ENCODE peak calls at places on chromosomes 13 and 19, in six cellular contexts. Z, E, H, V, X and B are unnamed samples.

GRCh38 chr19:5625641-5626040 is 2.8 kb downstream of the SAFB start:
- DNase-seq in Z (no peak), E (no peak), H (no peak), V (no peak), X (no peak), B (no peak)

GRCh38 chr19:44857837-44858236 is 11.7 kb downstream of the NECTIN2 start:
- DNase-seq in Z (no peak), E (no peak), H (no peak), V (no peak), X (no peak), B (no peak)

GRCh38 chr13:30038884-30039283 is 188.5 kb upstream of the UBL3 start:
- DNase-seq in Z (no peak), E (peak; percentile 52), H (no peak), V (peak; percentile 87), X (no peak), B (no peak)

GRCh38 chr13:80658705-80659104 is 317.8 kb upstream of the SPRY2 start:
- DNase-seq in Z (no peak), E (no peak), H (no peak), V (no peak), X (no peak), B (no peak)

GRCh38 chr13:20993661-20994440 is 67.5 kb downstream of the LATS2 start:
- DNase-seq in Z (no peak), E (peak; percentile 62), H (no peak), V (peak; percentile 88), X (no peak), B (no peak)

GRCh38 chr13:80001510-80001842 is 339.4 kb downstream of the SPRY2 start:
- DNase-seq in Z (no peak), E (no peak), H (no peak), V (no peak), X (no peak), B (no peak)

GRCh38 chr19:48513289-48514122 is 1.9 kb upstream of the LMTK3 start:
- DNase-seq in Z (peak; percentile 72), E (peak; percentile 72), H (peak; percentile 69), V (peak; percentile 8), X (no peak), B (peak; percentile 87)

GRCh38 chr13:47723898-47724297 is 277.2 kb downstream of the SUCLA2 start:
- DNase-seq in Z (no peak), E (no peak), H (no peak), V (no peak), X (no peak), B (no peak)

GRCh38 chr19:51338563-51339312 is 3.2 kb downstream of the VSIG10L start:
- DNase-seq in Z (peak; percentile 92), E (peak; percentile 74), H (peak; percentile 78), V (no peak), X (no peak), B (peak; percentile 94)

GRCh38 chr19:14375055-14375581 is 6.1 kb upstream of the ADGRE5 start:
- DNase-seq in Z (no peak), E (no peak), H (peak; percentile 51), V (no peak), X (no peak), B (peak; percentile 58)

GRCh38 chr13:28406728-28407266 is 88.1 kb downstream of the FLT1 start:
- DNase-seq in Z (no peak), E (no peak), H (no peak), V (no peak), X (no peak), B (no peak)

GRCh38 chr13:75485286-75486062 is 3.5 kb upstream of the TBC1D4 start:
- DNase-seq in Z (no peak), E (peak; percentile 59), H (no peak), V (no peak), X (no peak), B (no peak)

GRCh38 chr13:33825083-33825482 is 7.1 kb downstream of the RFC3 start:
- DNase-seq in Z (no peak), E (no peak), H (no peak), V (no peak), X (no peak), B (no peak)

GRCh38 chr19:39924389-39924788 is 10.0 kb downstream of the FCGBP start:
- DNase-seq in Z (no peak), E (no peak), H (no peak), V (no peak), X (no peak), B (no peak)

GRCh38 chr19:1855828-1856255 is 7.5 kb downstream of the KLF16 start:
- DNase-seq in Z (no peak), E (no peak), H (no peak), V (no peak), X (no peak), B (no peak)

GRCh38 chr13:50187352-50188029 is 172.2 kb downstream of the KCNRG start:
- DNase-seq in Z (no peak), E (no peak), H (no peak), V (no peak), X (no peak), B (no peak)

GRCh38 chr13:26523007-26523406 is 34.5 kb upstream of the WASF3 start:
- DNase-seq in Z (no peak), E (no peak), H (no peak), V (no peak), X (no peak), B (no peak)

DNA sequence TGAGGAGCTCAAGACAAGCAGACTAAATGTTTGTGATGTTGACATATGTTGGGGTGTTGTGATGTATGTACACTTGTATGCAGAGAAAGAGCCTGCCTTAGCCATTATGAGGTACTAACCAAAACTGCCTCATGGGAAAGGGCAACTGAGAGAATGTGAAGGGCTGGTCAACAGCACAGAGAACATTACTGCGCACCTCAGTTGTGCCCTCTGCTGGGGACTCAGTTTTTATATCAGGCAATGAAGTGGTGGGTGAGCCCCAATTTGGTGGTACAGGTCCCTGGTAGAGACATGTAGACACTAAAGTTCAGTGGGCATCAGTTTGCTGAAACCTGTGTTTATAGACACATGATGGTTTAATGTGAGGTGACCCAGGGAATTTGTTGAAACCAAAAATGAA is 286.9 kb downstream of the DCT start:
- DNase-seq in Z (peak; percentile 34), E (peak; percentile 45), H (no peak), V (no peak), X (no peak), B (peak; percentile 10)
- TF ChIP-seq CTCF in Z (peak; percentile 34), E (peak; percentile 50), H (peak; percentile 34), V (peak; percentile 62), X (peak; percentile 42), B (no peak)

DNA sequence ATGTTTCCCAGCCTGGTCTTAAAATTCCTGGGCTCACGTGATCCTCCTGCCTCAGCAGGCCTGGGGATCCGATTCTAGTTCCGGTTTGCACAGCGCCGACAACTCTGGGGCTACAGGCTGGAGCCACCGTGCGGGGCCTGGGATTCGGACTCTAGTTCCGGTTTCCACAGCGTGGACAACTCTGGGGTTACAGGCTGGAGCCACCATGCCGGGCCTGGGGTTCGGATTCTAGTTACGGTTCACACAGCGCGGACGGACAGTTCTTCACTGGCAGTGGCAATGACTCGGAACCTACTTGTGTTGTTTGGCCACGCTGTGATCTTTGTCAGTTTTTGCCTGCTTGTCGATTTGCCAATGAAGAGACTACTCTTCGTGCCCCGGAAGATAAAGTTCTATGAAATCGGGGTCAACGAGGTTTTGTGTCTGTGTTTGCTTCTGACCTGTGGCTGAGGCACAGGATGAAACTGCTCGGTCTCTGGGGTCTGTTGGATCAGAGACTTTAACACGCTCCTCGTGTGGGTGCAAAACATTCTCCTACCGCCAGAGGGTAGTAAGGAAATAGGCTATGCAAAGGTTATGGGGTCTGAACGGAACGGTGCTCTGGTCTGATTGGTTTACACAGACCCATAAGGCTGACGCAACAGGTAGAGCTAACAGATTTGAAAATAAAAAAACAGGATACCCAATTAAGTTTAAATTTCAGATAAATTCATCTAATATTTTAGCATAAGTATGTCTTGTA is 12.1 kb upstream of the ZSCAN1 start:
- DNase-seq in Z (no peak), E (peak; percentile 50), H (peak; percentile 66), V (peak; percentile 31), X (no peak), B (no peak)
- TF ChIP-seq CTCF in Z (no peak), E (peak; percentile 22), H (peak; percentile 82), V (peak; percentile 54), X (no peak), B (no peak)

GRCh38 chr19:19217110-19217509 is 5.4 kb downstream of the NCAN start:
- DNase-seq in Z (no peak), E (peak; percentile 48), H (no peak), V (no peak), X (no peak), B (no peak)
- TF ChIP-seq CTCF in Z (no peak), E (peak; percentile 25), H (no peak), V (peak; percentile 4), X (no peak), B (no peak)

GRCh38 chr19:31232220-31232619 is 117.0 kb downstream of the TSHZ3 start:
- DNase-seq in Z (no peak), E (no peak), H (no peak), V (peak; percentile 32), X (no peak), B (no peak)
- TF ChIP-seq CTCF in Z (no peak), E (no peak), H (no peak), V (no peak), X (peak; percentile 47), B (no peak)

GRCh38 chr19:38554676-38555141 is 63.0 kb downstream of the MAP4K1 start:
- DNase-seq in Z (no peak), E (no peak), H (no peak), V (no peak), X (no peak), B (no peak)

GRCh38 chr19:38555200-38555599 is 62.6 kb downstream of the MAP4K1 start:
- DNase-seq in Z (no peak), E (no peak), H (no peak), V (no peak), X (no peak), B (no peak)

GRCh38 chr19:38556521-38557174 is 61.1 kb downstream of the MAP4K1 start:
- DNase-seq in Z (no peak), E (peak; percentile 9), H (no peak), V (no peak), X (peak; percentile 67), B (no peak)

GRCh38 chr19:38559428-38560401 is 58.0 kb downstream of the MAP4K1 start:
- DNase-seq in Z (no peak), E (no peak), H (no peak), V (no peak), X (no peak), B (peak; percentile 77)

DNA sequence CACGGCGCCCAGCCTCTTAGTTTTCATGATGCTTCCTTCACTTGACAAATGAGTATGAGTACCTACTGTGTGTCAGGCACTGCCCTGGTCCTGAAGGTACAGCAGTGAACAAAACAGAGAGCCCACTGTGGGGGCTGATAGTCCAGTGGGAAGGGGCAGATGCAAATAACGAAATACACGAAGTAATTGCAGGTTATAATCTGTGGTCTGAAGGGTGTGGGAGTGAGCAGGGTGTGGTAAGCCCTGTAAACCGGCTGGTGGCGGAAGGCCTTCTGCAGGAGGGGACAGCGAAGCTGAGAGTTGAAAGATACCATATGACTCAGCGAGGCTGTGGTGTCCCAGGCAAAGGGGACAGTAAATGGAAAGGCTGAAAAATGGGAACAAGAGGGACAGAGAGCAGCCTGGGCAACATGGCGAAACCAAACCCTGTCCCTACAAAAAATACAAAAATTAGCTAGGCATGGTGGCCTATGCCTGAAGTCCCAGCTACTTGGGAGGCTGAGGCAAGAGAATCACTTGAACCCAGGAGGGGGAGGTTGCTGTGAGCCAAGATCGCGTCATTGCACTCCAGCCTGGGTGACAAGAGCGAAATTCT is 60.5 kb downstream of the MAP4K1 start:
- DNase-seq in Z (no peak), E (no peak), H (no peak), V (no peak), X (no peak), B (peak; percentile 71)
- TF ChIP-seq CTCF in Z (no peak), E (no peak), H (no peak), V (no peak), X (no peak), B (no peak)